ENCODE peak calls at places on chromosomes 11 and 22, in seven cellular contexts. D, P, Q, S, E, M and Z are unnamed samples. For H3K4me1 and H3K9me3, the result is how much of the 10 kb centered on the place peaks cover.

GRCh38 chr11:33779849-33780528 is 5.7 kb upstream of the FBXO3 start:
- DNase-seq in D (no peak), P (no peak), Q (no peak), S (no peak), E (no peak), M (peak), Z (no peak)

GRCh38 chr11:12685229-12685628 is 11.0 kb downstream of the TEAD1 start:
- DNase-seq in D (no peak), P (no peak), Q (no peak), S (no peak), E (no peak), M (no peak), Z (no peak)

GRCh38 chr11:57460017-57460755 is at the start of gene RTN4RL2:
- DNase-seq in D (peak), P (no peak), Q (no peak), S (no peak), E (peak), M (peak), Z (peak)

GRCh38 chr11:82701847-82702520 is 31.7 kb downstream of the FAM181B start:
- DNase-seq in D (no peak), P (peak), Q (no peak), S (no peak), E (peak), M (peak), Z (peak)

GRCh38 chr11:62980133-62980760 is 4.5 kb downstream of the SLC22A6 start:
- DNase-seq in D (no peak), P (no peak), Q (no peak), S (no peak), E (no peak), M (peak), Z (peak)

GRCh38 chr11:103680861-103681260 is 355.6 kb upstream of the DDI1 start:
- DNase-seq in D (no peak), P (no peak), Q (no peak), S (no peak), E (no peak), M (no peak), Z (no peak)

GRCh38 chr11:67024410-67024809 is 1.5 kb downstream of the SYT12 start:
- DNase-seq in D (no peak), P (no peak), Q (no peak), S (no peak), E (no peak), M (no peak), Z (no peak)

GRCh38 chr11:67439321-67440228 is 2.1 kb upstream of the PTPRCAP start:
- DNase-seq in D (no peak), P (peak), Q (no peak), S (no peak), E (peak), M (peak), Z (peak)

GRCh38 chr11:118622376-118623290 is 15.2 kb downstream of the PHLDB1 start:
- DNase-seq in D (peak), P (no peak), Q (no peak), S (no peak), E (peak), M (no peak), Z (peak)

GRCh38 chr11:54558919-54559318 is 44.9 kb downstream of the OR4C46 start:
- DNase-seq in D (no peak), P (no peak), Q (no peak), S (no peak), E (peak), M (no peak), Z (peak)

GRCh38 chr11:8338138-8338537 is 74.5 kb upstream of the LMO1 start:
- DNase-seq in D (peak), P (peak), Q (no peak), S (no peak), E (peak), M (peak), Z (peak)

GRCh38 chr11:44381261-44381660 is 71.3 kb upstream of the ALX4 start:
- DNase-seq in D (no peak), P (no peak), Q (no peak), S (no peak), E (no peak), M (no peak), Z (no peak)

GRCh38 chr22:38106814-38107578 is 3.5 kb downstream of the BAIAP2L2 start:
- DNase-seq in D (peak), P (no peak), Q (no peak), S (no peak), E (no peak), M (no peak), Z (no peak)

GRCh38 chr11:79062814-79063762 is 377.7 kb downstream of the TENM4 start:
- DNase-seq in D (no peak), P (no peak), Q (no peak), S (no peak), E (peak), M (peak), Z (peak)

GRCh38 chr22:46004105-46004866 is 27.3 kb upstream of the WNT7B start:
- DNase-seq in D (peak), P (no peak), Q (peak), S (no peak), E (no peak), M (no peak), Z (peak)

GRCh38 chr11:72295471-72295870 is 51.5 kb upstream of the PHOX2A start:
- DNase-seq in D (no peak), P (no peak), Q (no peak), S (no peak), E (no peak), M (peak), Z (no peak)

GRCh38 chr11:63613517-63614135 is 607 bp downstream of the PLAAT3 start:
- DNase-seq in D (peak), P (peak), Q (peak), S (no peak), E (peak), M (peak), Z (peak)

GRCh38 chr22:39681038-39681861 is 110.7 kb downstream of the CACNA1I start:
- DNase-seq in D (no peak), P (no peak), Q (no peak), S (no peak), E (no peak), M (no peak), Z (peak)

GRCh38 chr11:110424775-110425444 is 4.8 kb upstream of the FDX1 start:
- DNase-seq in D (no peak), P (no peak), Q (no peak), S (no peak), E (no peak), M (no peak), Z (no peak)

GRCh38 chr11:63491614-63492372 is 826 bp upstream of the PLAAT5 start:
- DNase-seq in D (no peak), P (no peak), Q (no peak), S (no peak), E (no peak), M (no peak), Z (no peak)

GRCh38 chr22:41444360-41445170 is 2.0 kb downstream of the TOB2 start:
- DNase-seq in D (peak), P (peak), Q (peak), S (peak), E (peak), M (peak), Z (peak)

GRCh38 chr11:46413755-46414465 is 22.3 kb upstream of the CHRM4 start:
- DNase-seq in D (no peak), P (no peak), Q (no peak), S (no peak), E (peak), M (no peak), Z (no peak)

GRCh38 chr11:91373497-91373896 is 851.1 kb upstream of the FAT3 start:
- DNase-seq in D (no peak), P (no peak), Q (no peak), S (no peak), E (peak), M (no peak), Z (peak)

GRCh38 chr11:19728436-19728835 is 15.8 kb downstream of the NAV2 start:
- DNase-seq in D (peak), P (no peak), Q (no peak), S (no peak), E (no peak), M (no peak), Z (no peak)

GRCh38 chr11:110087820-110088534 is 5.2 kb upstream of the ZC3H12C start:
- DNase-seq in D (no peak), P (no peak), Q (no peak), S (no peak), E (no peak), M (no peak), Z (no peak)

GRCh38 chr22:20107951-20108756 is 7.8 kb upstream of the RANBP1 start:
- DNase-seq in D (peak), P (no peak), Q (no peak), S (no peak), E (no peak), M (no peak), Z (no peak)

GRCh38 chr11:122584670-122585069 is 70.9 kb upstream of the UBASH3B start:
- DNase-seq in D (no peak), P (no peak), Q (no peak), S (no peak), E (no peak), M (no peak), Z (no peak)

GRCh38 chr11:76880314-76880713 is 19.6 kb downstream of the ACER3 start:
- DNase-seq in D (no peak), P (no peak), Q (no peak), S (no peak), E (no peak), M (no peak), Z (no peak)

GRCh38 chr11:657691-658126 is 20.6 kb downstream of the DRD4 start:
- DNase-seq in D (no peak), P (no peak), Q (no peak), S (no peak), E (no peak), M (no peak), Z (no peak)

GRCh38 chr22:30159561-30160353 is 79.5 kb downstream of the HORMAD2 start:
- DNase-seq in D (no peak), P (no peak), Q (no peak), S (no peak), E (peak), M (no peak), Z (peak)

GRCh38 chr11:115659061-115659963 is 155.1 kb upstream of the CADM1 start:
- DNase-seq in D (peak), P (no peak), Q (no peak), S (no peak), E (no peak), M (peak), Z (peak)

GRCh38 chr22:33853200-33854097 is 66.8 kb downstream of the LARGE1 start:
- DNase-seq in D (peak), P (peak), Q (peak), S (no peak), E (peak), M (no peak), Z (no peak)

GRCh38 chr22:39296535-39296934 is 22.9 kb downstream of the RPL3 start:
- DNase-seq in D (no peak), P (no peak), Q (no peak), S (no peak), E (no peak), M (peak), Z (no peak)

GRCh38 chr11:111797145-111797581 is 31.0 kb upstream of the PPP2R1B start:
- DNase-seq in D (no peak), P (peak), Q (no peak), S (no peak), E (peak), M (no peak), Z (peak)

GRCh38 chr11:74321487-74322188 is 10.2 kb upstream of the P4HA3 start:
- DNase-seq in D (no peak), P (no peak), Q (no peak), S (no peak), E (peak), M (peak), Z (peak)

GRCh38 chr11:13229136-13229535 is 48.5 kb upstream of the BMAL1 start:
- DNase-seq in D (no peak), P (no peak), Q (no peak), S (no peak), E (no peak), M (no peak), Z (no peak)

GRCh38 chr11:91694331-91694730 is 530.3 kb upstream of the FAT3 start:
- DNase-seq in D (no peak), P (no peak), Q (no peak), S (no peak), E (no peak), M (no peak), Z (no peak)

GRCh38 chr11:10584071-10584501 is 15.6 kb upstream of the LYVE1 start:
- DNase-seq in D (no peak), P (no peak), Q (peak), S (no peak), E (no peak), M (no peak), Z (peak)
- H3K4me1 ChIP-seq in D (half or more), P (under half), Q (half or more), S (half or more), E (under half), M (under half), Z (under half)

DNA sequence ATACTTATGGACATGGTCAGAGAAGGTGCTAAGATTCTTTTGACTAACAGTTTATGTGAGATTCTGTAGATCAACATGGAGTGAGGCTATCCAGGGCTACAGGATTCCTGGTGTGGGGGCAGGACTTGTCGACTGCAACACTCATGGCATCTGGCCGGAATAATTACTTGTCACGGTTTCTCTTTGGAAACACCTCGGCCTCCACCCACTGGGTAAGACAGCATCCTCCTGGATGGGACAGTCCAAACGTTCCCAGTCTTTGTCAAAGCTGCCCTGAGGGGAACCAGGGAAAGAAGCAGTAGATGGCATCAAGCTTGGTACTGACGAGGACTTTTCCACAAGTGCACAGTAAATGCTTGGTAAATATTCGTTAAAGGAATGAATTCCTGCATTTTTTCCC is 762.8 kb downstream of the BRD1 start:
- DNase-seq in D (no peak), P (no peak), Q (peak), S (no peak), E (no peak), M (no peak), Z (no peak)
- H3K9me3 ChIP-seq in D (under half), P (under half), Q (under half), S (under half), E (under half), M (under half), Z (under half)

DNA sequence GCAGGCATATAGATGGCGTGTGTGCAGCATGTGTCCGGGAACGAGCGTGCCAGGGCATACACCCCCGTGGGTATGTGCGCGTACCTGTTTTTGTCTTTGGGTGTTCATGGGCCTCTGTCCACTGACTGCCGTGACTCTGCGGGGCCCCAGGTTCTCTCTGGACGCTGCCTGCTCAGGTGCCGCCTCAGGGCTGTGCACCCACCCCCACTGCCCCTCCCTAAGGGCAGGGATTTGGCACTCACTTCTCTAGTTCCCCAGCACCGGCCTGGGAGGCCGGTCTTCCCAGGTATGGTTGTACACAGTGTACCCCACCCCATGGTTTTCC is 111.5 kb downstream of the ST3GAL4 start:
- DNase-seq in D (no peak), P (no peak), Q (no peak), S (no peak), E (no peak), M (no peak), Z (no peak)
- H3K4me1 ChIP-seq in D (under half), P (under half), Q (under half), S (under half), E (under half), M (under half), Z (under half)

DNA sequence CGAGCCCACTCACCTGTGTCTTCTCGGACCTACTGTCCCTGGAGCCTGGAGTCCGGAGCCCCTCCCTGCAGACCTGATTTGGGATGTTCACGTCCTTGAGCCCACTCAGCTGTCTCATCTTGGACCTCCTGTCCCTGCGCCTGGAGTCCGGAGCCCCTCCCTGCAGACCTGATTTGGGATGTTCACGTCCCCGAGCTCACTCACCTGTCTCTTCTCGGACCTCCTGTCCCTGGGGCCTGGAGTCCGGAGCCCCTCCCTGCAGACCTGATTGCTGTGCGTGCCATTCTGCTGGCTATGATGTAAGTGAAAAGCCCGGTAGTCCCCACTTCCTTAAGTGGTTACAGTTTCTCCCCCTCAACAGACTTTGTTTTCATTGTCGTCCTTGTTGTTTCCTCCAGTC is 867.1 kb downstream of the BRD1 start:
- DNase-seq in D (no peak), P (peak), Q (no peak), S (no peak), E (no peak), M (no peak), Z (no peak)
- H3K9me3 ChIP-seq in D (under half), P (under half), Q (under half), S (under half), E (under half), M (under half), Z (under half)

GRCh38 chr22:17769013-17769715 is 5.1 kb downstream of the BID start:
- DNase-seq in D (peak), P (no peak), Q (no peak), S (no peak), E (no peak), M (peak), Z (no peak)
- H3K4me1 ChIP-seq in D (under half), P (under half), Q (under half), S (under half), E (under half), M (under half), Z (under half)